ENCODE peak calls at places on chromosomes 2 and 18, in seven cellular contexts. One of them, this sample, is unnamed.

GRCh38 chr18:6578686-6579085 is 150.8 kb upstream of the ARHGAP28 start:
- DNase-seq in HFFc6: no peak
- DNase-seq in heart right ventricle: no peak
- DNase-seq in Panc1: no peak
- DNase-seq in hippocampal formation: no peak
- DNase-seq in amniotic stem cell: no peak
- DNase-seq in iPS DF 6.9: no peak
- DNase-seq in this sample: no peak

GRCh38 chr18:9787716-9788115 is 79.6 kb downstream of the RAB31 start:
- DNase-seq in HFFc6: no peak
- DNase-seq in heart right ventricle: no peak
- DNase-seq in Panc1: no peak
- DNase-seq in hippocampal formation: no peak
- DNase-seq in amniotic stem cell: no peak
- DNase-seq in iPS DF 6.9: no peak
- DNase-seq in this sample: no peak

GRCh38 chr2:175630319-175631246 is 371.5 kb downstream of the LNPK start:
- DNase-seq in HFFc6: no peak
- DNase-seq in heart right ventricle: no peak
- DNase-seq in Panc1: no peak
- DNase-seq in hippocampal formation: no peak
- DNase-seq in amniotic stem cell: no peak
- DNase-seq in iPS DF 6.9: no peak
- DNase-seq in this sample: peak

GRCh38 chr18:62179213-62179612 is 7.6 kb downstream of the PIGN start:
- DNase-seq in HFFc6: no peak
- DNase-seq in heart right ventricle: no peak
- DNase-seq in Panc1: no peak
- DNase-seq in hippocampal formation: no peak
- DNase-seq in amniotic stem cell: no peak
- DNase-seq in iPS DF 6.9: no peak
- DNase-seq in this sample: no peak

GRCh38 chr2:230885467-230886130 is 20.9 kb downstream of the ITM2C start:
- DNase-seq in HFFc6: peak
- DNase-seq in heart right ventricle: no peak
- DNase-seq in Panc1: no peak
- DNase-seq in hippocampal formation: peak
- DNase-seq in amniotic stem cell: no peak
- DNase-seq in iPS DF 6.9: no peak
- DNase-seq in this sample: peak

GRCh38 chr2:19078709-19079108 is 279.7 kb downstream of the OSR1 start:
- DNase-seq in HFFc6: no peak
- DNase-seq in heart right ventricle: no peak
- DNase-seq in Panc1: no peak
- DNase-seq in hippocampal formation: peak
- DNase-seq in amniotic stem cell: no peak
- DNase-seq in iPS DF 6.9: no peak
- DNase-seq in this sample: no peak

GRCh38 chr2:32947484-32948143 is 861 bp downstream of the LTBP1 start:
- DNase-seq in HFFc6: peak
- DNase-seq in heart right ventricle: peak
- DNase-seq in Panc1: no peak
- DNase-seq in hippocampal formation: no peak
- DNase-seq in amniotic stem cell: peak
- DNase-seq in iPS DF 6.9: no peak
- DNase-seq in this sample: peak

GRCh38 chr2:172374318-172375240 is 52.8 kb upstream of the ITGA6 start:
- DNase-seq in HFFc6: no peak
- DNase-seq in heart right ventricle: no peak
- DNase-seq in Panc1: no peak
- DNase-seq in hippocampal formation: no peak
- DNase-seq in amniotic stem cell: no peak
- DNase-seq in iPS DF 6.9: no peak
- DNase-seq in this sample: no peak

GRCh38 chr2:10282621-10283105 is 20.0 kb upstream of the HPCAL1 start:
- DNase-seq in HFFc6: no peak
- DNase-seq in heart right ventricle: no peak
- DNase-seq in Panc1: no peak
- DNase-seq in hippocampal formation: no peak
- DNase-seq in amniotic stem cell: no peak
- DNase-seq in iPS DF 6.9: no peak
- DNase-seq in this sample: no peak

GRCh38 chr2:96091711-96092579 is 24.4 kb downstream of the ADRA2B start:
- DNase-seq in HFFc6: no peak
- DNase-seq in heart right ventricle: no peak
- DNase-seq in Panc1: no peak
- DNase-seq in hippocampal formation: no peak
- DNase-seq in amniotic stem cell: no peak
- DNase-seq in iPS DF 6.9: no peak
- DNase-seq in this sample: peak

GRCh38 chr2:229380101-229380625 is 109.1 kb upstream of the PID1 start:
- DNase-seq in HFFc6: no peak
- DNase-seq in heart right ventricle: no peak
- DNase-seq in Panc1: no peak
- DNase-seq in hippocampal formation: no peak
- DNase-seq in amniotic stem cell: no peak
- DNase-seq in iPS DF 6.9: no peak
- DNase-seq in this sample: no peak

GRCh38 chr2:234583331-234583730 is 86.5 kb upstream of the ARL4C start:
- DNase-seq in HFFc6: no peak
- DNase-seq in heart right ventricle: no peak
- DNase-seq in Panc1: no peak
- DNase-seq in hippocampal formation: no peak
- DNase-seq in amniotic stem cell: no peak
- DNase-seq in iPS DF 6.9: no peak
- DNase-seq in this sample: no peak

GRCh38 chr2:33457588-33458247 is 18.7 kb upstream of the RASGRP3 start:
- DNase-seq in HFFc6: no peak
- DNase-seq in heart right ventricle: no peak
- DNase-seq in Panc1: no peak
- DNase-seq in hippocampal formation: no peak
- DNase-seq in amniotic stem cell: no peak
- DNase-seq in iPS DF 6.9: no peak
- DNase-seq in this sample: peak

GRCh38 chr2:37342636-37343211 is 1.7 kb upstream of the QPCT start:
- DNase-seq in HFFc6: no peak
- DNase-seq in heart right ventricle: peak
- DNase-seq in Panc1: no peak
- DNase-seq in hippocampal formation: no peak
- DNase-seq in amniotic stem cell: no peak
- DNase-seq in iPS DF 6.9: no peak
- DNase-seq in this sample: no peak

GRCh38 chr18:22831441-22831904 is 101.7 kb upstream of the RBBP8 start:
- DNase-seq in HFFc6: no peak
- DNase-seq in heart right ventricle: no peak
- DNase-seq in Panc1: no peak
- DNase-seq in hippocampal formation: no peak
- DNase-seq in amniotic stem cell: no peak
- DNase-seq in iPS DF 6.9: no peak
- DNase-seq in this sample: no peak

GRCh38 chr18:67199993-67200617 is 316.4 kb downstream of the DSEL start:
- DNase-seq in HFFc6: peak
- DNase-seq in heart right ventricle: no peak
- DNase-seq in Panc1: peak
- DNase-seq in hippocampal formation: peak
- DNase-seq in amniotic stem cell: no peak
- DNase-seq in iPS DF 6.9: no peak
- DNase-seq in this sample: peak

GRCh38 chr2:140696449-140696848 is 1434.4 kb downstream of the LRP1B start:
- DNase-seq in HFFc6: no peak
- DNase-seq in heart right ventricle: no peak
- DNase-seq in Panc1: no peak
- DNase-seq in hippocampal formation: no peak
- DNase-seq in amniotic stem cell: no peak
- DNase-seq in iPS DF 6.9: no peak
- DNase-seq in this sample: no peak

GRCh38 chr2:60811491-60812370 is 55.7 kb downstream of the PAPOLG start:
- DNase-seq in HFFc6: no peak
- DNase-seq in heart right ventricle: no peak
- DNase-seq in Panc1: no peak
- DNase-seq in hippocampal formation: no peak
- DNase-seq in amniotic stem cell: no peak
- DNase-seq in iPS DF 6.9: no peak
- DNase-seq in this sample: no peak

GRCh38 chr2:169478745-169479256 is 493 bp upstream of the BBS5 start:
- DNase-seq in HFFc6: no peak
- DNase-seq in heart right ventricle: no peak
- DNase-seq in Panc1: no peak
- DNase-seq in hippocampal formation: no peak
- DNase-seq in amniotic stem cell: no peak
- DNase-seq in iPS DF 6.9: no peak
- DNase-seq in this sample: no peak

GRCh38 chr2:219060821-219061791 is at the start of gene IHH:
- DNase-seq in HFFc6: no peak
- DNase-seq in heart right ventricle: no peak
- DNase-seq in Panc1: no peak
- DNase-seq in hippocampal formation: no peak
- DNase-seq in amniotic stem cell: no peak
- DNase-seq in iPS DF 6.9: no peak
- DNase-seq in this sample: peak

GRCh38 chr18:62713651-62714247 is 1.6 kb upstream of the PHLPP1 start:
- DNase-seq in HFFc6: no peak
- DNase-seq in heart right ventricle: peak
- DNase-seq in Panc1: no peak
- DNase-seq in hippocampal formation: no peak
- DNase-seq in amniotic stem cell: no peak
- DNase-seq in iPS DF 6.9: no peak
- DNase-seq in this sample: no peak

GRCh38 chr2:207316484-207316883 is 150.7 kb upstream of the KLF7 start:
- DNase-seq in HFFc6: no peak
- DNase-seq in heart right ventricle: no peak
- DNase-seq in Panc1: no peak
- DNase-seq in hippocampal formation: no peak
- DNase-seq in amniotic stem cell: no peak
- DNase-seq in iPS DF 6.9: no peak
- DNase-seq in this sample: no peak

GRCh38 chr2:68931149-68931711 is 21.5 kb downstream of the GKN2 start:
- DNase-seq in HFFc6: no peak
- DNase-seq in heart right ventricle: no peak
- DNase-seq in Panc1: no peak
- DNase-seq in hippocampal formation: no peak
- DNase-seq in amniotic stem cell: no peak
- DNase-seq in iPS DF 6.9: no peak
- DNase-seq in this sample: no peak

GRCh38 chr18:58661423-58661822 is 9.8 kb upstream of the MALT1 start:
- DNase-seq in HFFc6: no peak
- DNase-seq in heart right ventricle: no peak
- DNase-seq in Panc1: no peak
- DNase-seq in hippocampal formation: no peak
- DNase-seq in amniotic stem cell: no peak
- DNase-seq in iPS DF 6.9: no peak
- DNase-seq in this sample: no peak